ENCODE peak calls at places on chromosomes 5 and 9, in nine cellular contexts. C is GM23338, L is left ventricle myocardium inferior, G is uterus, Q is IMR-90, T is HepG2, V is pancreas, U is heart left ventricle, K is tibial nerve. J is an unnamed sample.

GRCh38 chr9:21454149-21454548 is 13.9 kb downstream of the IFNA1 start:
- DNase-seq in C (no peak), L (no peak), G (no peak), Q (peak), T (no peak), V (no peak), U (no peak), K (no peak), J (no peak)

GRCh38 chr9:137267933-137268355 is 9.6 kb upstream of the TOR4A start:
- DNase-seq in C (no peak), L (no peak), G (no peak), Q (peak), T (no peak), V (no peak), U (no peak), K (no peak), J (no peak)

GRCh38 chr5:107672212-107673105 is 1.7 kb upstream of the EFNA5 start:
- DNase-seq in C (peak), L (peak), G (peak), Q (peak), T (peak), V (peak), U (peak), K (peak), J (peak)

GRCh38 chr9:111891910-111892499 is 4.6 kb upstream of the UGCG start:
- DNase-seq in C (no peak), L (no peak), G (no peak), Q (no peak), T (peak), V (no peak), U (no peak), K (no peak), J (peak)

GRCh38 chr9:129620669-129621295 is at the start of gene C9orf50:
- DNase-seq in C (no peak), L (no peak), G (no peak), Q (no peak), T (no peak), V (no peak), U (no peak), K (no peak), J (no peak)

GRCh38 chr5:139642891-139643871 is 5.0 kb upstream of the CXXC5 start:
- DNase-seq in C (no peak), L (no peak), G (no peak), Q (no peak), T (peak), V (peak), U (no peak), K (no peak), J (no peak)

GRCh38 chr5:97906135-97906534 is 723.1 kb upstream of the RIOK2 start:
- DNase-seq in C (peak), L (no peak), G (no peak), Q (no peak), T (no peak), V (no peak), U (no peak), K (no peak), J (no peak)

GRCh38 chr9:93965830-93966577 is 10.8 kb upstream of the BARX1 start:
- DNase-seq in C (peak), L (no peak), G (no peak), Q (no peak), T (no peak), V (no peak), U (no peak), K (no peak), J (peak)

GRCh38 chr5:167820266-167820988 is 471.0 kb upstream of the WWC1 start:
- DNase-seq in C (no peak), L (no peak), G (no peak), Q (no peak), T (no peak), V (no peak), U (no peak), K (no peak), J (no peak)

GRCh38 chr9:34665381-34666250 is 3.2 kb upstream of the CCL27 start:
- DNase-seq in C (peak), L (peak), G (peak), Q (peak), T (peak), V (peak), U (peak), K (peak), J (peak)

GRCh38 chr5:167852515-167852914 is 438.9 kb upstream of the WWC1 start:
- DNase-seq in C (no peak), L (no peak), G (no peak), Q (no peak), T (no peak), V (no peak), U (no peak), K (no peak), J (no peak)

GRCh38 chr9:137989156-137989555 is 111.6 kb downstream of the CACNA1B start:
- DNase-seq in C (no peak), L (no peak), G (no peak), Q (no peak), T (no peak), V (no peak), U (no peak), K (no peak), J (no peak)

GRCh38 chr5:11792621-11793020 is 111.6 kb downstream of the CTNND2 start:
- DNase-seq in C (no peak), L (no peak), G (no peak), Q (no peak), T (no peak), V (no peak), U (no peak), K (no peak), J (no peak)

GRCh38 chr5:132059696-132060500 is 557 bp upstream of the IL3 start:
- DNase-seq in C (no peak), L (peak), G (peak), Q (no peak), T (no peak), V (no peak), U (peak), K (peak), J (no peak)

GRCh38 chr5:121503111-121503840 is 348.4 kb upstream of the FTMT start:
- DNase-seq in C (peak), L (peak), G (peak), Q (no peak), T (peak), V (peak), U (peak), K (peak), J (no peak)

GRCh38 chr5:153618857-153619256 is 128.4 kb downstream of the GRIA1 start:
- DNase-seq in C (no peak), L (no peak), G (no peak), Q (peak), T (no peak), V (no peak), U (no peak), K (no peak), J (no peak)

GRCh38 chr9:81787747-81788632 is 98.6 kb upstream of the TLE1 start:
- DNase-seq in C (no peak), L (no peak), G (peak), Q (peak), T (peak), V (peak), U (no peak), K (no peak), J (no peak)

GRCh38 chr9:38068616-38068865 is 486 bp downstream of the SHB start:
- DNase-seq in C (peak), L (no peak), G (peak), Q (peak), T (no peak), V (no peak), U (no peak), K (no peak), J (peak)

GRCh38 chr5:57551251-57551650 is 68.6 kb upstream of the ACTBL2 start:
- DNase-seq in C (no peak), L (no peak), G (no peak), Q (no peak), T (no peak), V (no peak), U (no peak), K (no peak), J (no peak)

GRCh38 chr9:134728021-134728795 is 86.6 kb downstream of the COL5A1 start:
- DNase-seq in C (no peak), L (no peak), G (no peak), Q (no peak), T (no peak), V (no peak), U (no peak), K (no peak), J (no peak)

GRCh38 chr9:78089111-78089510 is 57.5 kb upstream of the GNAQ start:
- DNase-seq in C (no peak), L (no peak), G (no peak), Q (no peak), T (no peak), V (no peak), U (no peak), K (no peak), J (no peak)

GRCh38 chr5:62100201-62100600 is 205.8 kb upstream of the KIF2A start:
- DNase-seq in C (no peak), L (no peak), G (no peak), Q (no peak), T (no peak), V (no peak), U (no peak), K (no peak), J (no peak)

GRCh38 chr5:10854526-10855277 is 93.7 kb upstream of the DAP start:
- DNase-seq in C (no peak), L (no peak), G (no peak), Q (no peak), T (no peak), V (no peak), U (no peak), K (peak), J (no peak)

GRCh38 chr9:121399126-121399882 is 29.3 kb upstream of the STOM start:
- DNase-seq in C (no peak), L (no peak), G (no peak), Q (peak), T (no peak), V (no peak), U (no peak), K (no peak), J (no peak)

GRCh38 chr5:57036621-57037160 is 84.8 kb upstream of the MIER3 start:
- DNase-seq in C (no peak), L (no peak), G (no peak), Q (no peak), T (no peak), V (no peak), U (no peak), K (no peak), J (no peak)

GRCh38 chr5:178940569-178941360 is at the start of gene ZNF454:
- DNase-seq in C (peak), L (peak), G (peak), Q (peak), T (no peak), V (peak), U (peak), K (peak), J (no peak)

GRCh38 chr9:111661150-111661801 is at the start of gene GNG10:
- DNase-seq in C (peak), L (peak), G (peak), Q (peak), T (peak), V (peak), U (peak), K (no peak), J (peak)

DNA sequence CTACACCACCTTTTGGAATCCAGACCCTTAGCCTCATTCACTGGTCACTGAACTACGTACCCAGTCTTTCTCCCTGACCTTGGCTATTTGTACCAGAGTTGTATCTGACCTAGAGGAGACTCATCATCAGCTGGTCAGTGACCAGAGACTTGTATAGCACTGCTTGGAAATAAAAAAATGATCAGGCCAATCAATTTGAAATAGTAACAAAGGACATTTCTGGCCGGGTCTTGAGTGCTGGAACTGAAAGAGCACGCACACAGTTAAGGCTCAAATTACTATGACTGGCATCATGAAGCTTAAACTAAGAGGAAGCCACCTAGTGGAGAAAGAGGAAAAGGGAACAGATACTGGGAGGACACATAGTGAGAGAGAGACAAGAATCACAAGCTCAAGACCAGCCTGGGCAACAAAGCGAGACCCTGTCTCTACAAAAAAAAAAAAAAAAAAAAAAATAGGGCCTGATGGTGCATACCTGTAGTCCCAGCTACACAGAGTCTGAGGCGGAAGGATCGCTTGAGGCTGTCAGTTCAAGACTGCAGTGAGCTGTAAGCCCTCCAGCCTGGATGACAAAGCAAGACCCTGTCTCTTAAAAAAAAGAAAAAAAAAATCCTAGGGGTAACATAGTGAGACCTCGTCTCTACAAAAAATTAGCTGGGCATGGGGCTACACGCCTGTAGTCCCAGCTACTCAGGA is 12.8 kb upstream of the SRP19 start:
- DNase-seq in C (peak), L (no peak), G (no peak), Q (peak), T (peak), V (no peak), U (no peak), K (no peak), J (peak)
- TF ChIP-seq CTCF in C (peak), L (peak), G (peak), Q (peak), T (peak), V (peak), U (peak), K (peak), J (peak)

DNA sequence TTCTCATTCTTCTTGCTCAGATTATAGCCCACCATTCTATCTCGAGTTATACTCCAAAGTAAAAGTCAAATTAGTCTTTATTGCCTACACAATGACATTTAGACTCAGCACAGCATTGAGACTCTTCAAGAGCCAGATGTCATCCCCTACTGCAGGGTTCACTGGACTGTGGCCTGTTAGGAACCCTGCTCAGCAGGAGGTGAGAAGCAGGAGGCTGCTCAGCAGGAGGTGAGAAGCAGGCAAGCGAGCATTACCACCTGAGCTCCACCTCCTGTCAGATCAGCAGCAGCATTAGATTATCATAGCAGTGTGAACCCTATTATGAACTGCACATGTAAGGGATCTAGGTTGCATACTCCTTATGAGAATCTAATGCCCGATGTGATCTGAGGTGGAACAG is 12.7 kb upstream of the LIFR start:
- DNase-seq in C (no peak), L (no peak), G (no peak), Q (no peak), T (no peak), V (no peak), U (no peak), K (no peak), J (no peak)
- TF ChIP-seq CTCF in C (no peak), L (no peak), G (no peak), Q (no peak), T (no peak), V (no peak), U (no peak), K (no peak), J (no peak)

GRCh38 chr5:88519066-88519465 is 250.4 kb upstream of the TMEM161B start:
- DNase-seq in C (no peak), L (no peak), G (no peak), Q (no peak), T (no peak), V (no peak), U (no peak), K (no peak), J (no peak)

DNA sequence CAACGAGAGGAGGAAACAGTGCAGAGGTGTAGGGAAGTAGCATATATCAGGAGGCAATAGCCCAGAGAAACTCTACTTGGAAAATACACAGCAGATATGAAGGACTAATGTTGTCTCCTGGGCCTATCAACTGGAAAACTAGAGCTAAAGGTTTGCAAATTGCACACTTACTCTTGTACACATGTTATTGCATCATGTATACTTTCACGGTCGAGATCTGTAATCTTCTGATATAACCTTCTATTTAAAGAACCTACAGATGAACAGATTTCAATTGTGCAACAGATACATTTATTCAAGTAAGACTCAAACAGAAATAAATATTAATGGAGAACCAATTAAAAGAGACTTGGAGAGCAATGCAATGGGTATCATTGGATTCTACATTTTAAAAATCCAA is 256.3 kb upstream of the TMEM161B start:
- DNase-seq in C (no peak), L (no peak), G (no peak), Q (no peak), T (no peak), V (no peak), U (no peak), K (no peak), J (no peak)
- TF ChIP-seq CTCF in C (no peak), L (no peak), G (no peak), Q (no peak), T (no peak), V (no peak), U (no peak), K (no peak), J (no peak)

GRCh38 chr9:2178034-2178734 is 163.0 kb downstream of the SMARCA2 start:
- DNase-seq in C (no peak), L (no peak), G (no peak), Q (no peak), T (no peak), V (no peak), U (no peak), K (no peak), J (no peak)

GRCh38 chr9:2180171-2180570 is 165.0 kb downstream of the SMARCA2 start:
- DNase-seq in C (peak), L (no peak), G (no peak), Q (no peak), T (no peak), V (no peak), U (no peak), K (no peak), J (no peak)

GRCh38 chr9:2180704-2181103 is 165.6 kb downstream of the SMARCA2 start:
- DNase-seq in C (peak), L (no peak), G (no peak), Q (peak), T (no peak), V (no peak), U (no peak), K (no peak), J (no peak)

GRCh38 chr9:2179557-2179956 is 164.4 kb downstream of the SMARCA2 start:
- DNase-seq in C (no peak), L (no peak), G (no peak), Q (no peak), T (no peak), V (no peak), U (no peak), K (no peak), J (no peak)

DNA sequence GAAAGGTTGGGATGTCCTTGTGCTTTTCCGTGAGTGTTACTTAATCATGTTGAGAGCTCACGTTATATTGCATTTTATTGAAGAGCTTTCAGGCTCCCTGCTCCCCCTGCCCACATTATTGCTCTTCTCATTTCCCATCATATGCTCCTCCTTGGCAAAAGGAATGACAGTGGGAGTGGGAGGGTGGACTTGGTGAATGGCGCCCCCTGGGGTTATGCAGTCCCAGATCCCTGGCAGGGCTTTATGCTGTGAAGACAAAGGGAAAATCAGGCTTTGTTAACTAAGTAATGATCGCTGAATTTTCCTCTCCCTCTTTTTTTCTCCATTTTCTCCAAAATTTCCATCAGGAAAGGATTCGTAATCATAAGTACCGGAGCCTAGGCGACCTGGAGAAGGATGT is 166.6 kb downstream of the SMARCA2 start:
- DNase-seq in C (peak), L (no peak), G (no peak), Q (peak), T (no peak), V (no peak), U (peak), K (no peak), J (no peak)
- TF ChIP-seq CTCF in C (peak), L (peak), G (no peak), Q (peak), T (peak), V (no peak), U (peak), K (no peak), J (peak)

DNA sequence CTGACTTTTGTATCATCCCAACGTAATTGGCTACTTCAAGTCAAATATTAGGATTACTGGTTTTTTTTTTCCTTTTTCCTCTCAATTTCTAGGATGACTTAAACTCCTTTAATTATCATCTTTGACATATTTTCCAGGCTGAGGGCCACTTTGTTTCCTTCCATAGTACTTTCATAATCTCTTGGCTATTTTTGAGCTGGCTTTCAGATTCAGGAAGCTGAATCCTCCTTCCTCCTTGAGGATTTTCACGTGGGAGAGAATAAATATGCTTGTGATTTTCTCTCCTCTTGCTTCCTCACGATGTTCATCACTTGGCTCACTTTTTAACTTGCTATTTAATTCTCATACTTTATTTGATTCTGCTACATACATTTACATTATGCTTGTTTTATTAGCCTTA is 88.1 kb downstream of the ITGA1 start:
- DNase-seq in C (no peak), L (no peak), G (no peak), Q (no peak), T (no peak), V (no peak), U (no peak), K (no peak), J (no peak)
- TF ChIP-seq CTCF in C (no peak), L (no peak), G (no peak), Q (no peak), T (no peak), V (no peak), U (no peak), K (no peak), J (no peak)

DNA sequence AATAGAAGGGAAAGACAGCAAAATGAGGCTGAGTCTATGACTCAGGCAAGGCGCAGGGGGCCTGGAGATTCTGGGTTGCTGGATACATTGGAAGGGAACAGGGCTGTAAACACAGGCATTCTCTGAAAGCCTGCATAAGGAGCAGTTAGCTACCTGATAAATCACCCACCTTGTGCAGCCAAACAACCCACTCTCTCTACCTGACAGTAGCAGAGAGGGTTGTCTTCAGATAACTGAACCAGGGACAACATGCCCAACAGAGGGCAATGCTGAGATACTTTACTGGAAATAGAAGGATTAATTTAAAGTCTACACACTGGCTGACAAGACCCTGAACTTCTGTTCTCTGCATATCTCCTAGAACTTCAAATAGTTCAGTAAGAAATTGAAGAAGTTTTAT is 161.6 kb downstream of the KCTD16 start:
- DNase-seq in C (peak), L (no peak), G (no peak), Q (peak), T (no peak), V (no peak), U (no peak), K (no peak), J (no peak)
- TF ChIP-seq CTCF in C (peak), L (no peak), G (no peak), Q (peak), T (peak), V (no peak), U (no peak), K (no peak), J (no peak)

GRCh38 chr5:152592416-152592815 is 187.3 kb upstream of the NMUR2 start:
- DNase-seq in C (peak), L (no peak), G (no peak), Q (no peak), T (no peak), V (no peak), U (no peak), K (no peak), J (no peak)
- TF ChIP-seq CTCF in C (peak), L (peak), G (no peak), Q (no peak), T (no peak), V (no peak), U (no peak), K (no peak), J (no peak)

J was measured in GM10248.